ENCODE peak calls at places on chromosomes 5 and 9, in eight cellular contexts. W is left ventricle myocardium inferior; Z is stimulated activated CD4-positive, alpha-beta T cell treated with anti-CD3 and anti-CD28 coated beads, TNF-alpha, amount 100 ng/mL, for 48 hours; O is transverse colon; E is glutamatergic neuron; R is WTC11; V is psoas muscle; F is GM12865. H is an unnamed sample.

GRCh38 chr9:138061631-138062030 is 184.0 kb downstream of the CACNA1B start:
- DNase-seq in Z (no peak), E (no peak), V (no peak), F (no peak), R (no peak), W (no peak), O (no peak), H (no peak)

GRCh38 chr9:37100317-37100716 is 20.1 kb upstream of the ZCCHC7 start:
- DNase-seq in W (no peak), V (no peak), O (no peak), E (no peak), F (no peak), Z (no peak), R (no peak), H (no peak)

GRCh38 chr5:74233571-74233970 is 407.0 kb downstream of the ENC1 start:
- DNase-seq in W (no peak), O (no peak), Z (no peak), F (no peak), E (no peak), R (no peak), V (no peak), H (no peak)

GRCh38 chr5:58477760-58478159 is 13.5 kb upstream of the GAPT start:
- DNase-seq in E (no peak), W (no peak), V (no peak), F (no peak), Z (no peak), O (no peak), R (no peak), H (no peak)

GRCh38 chr5:95857185-95857945 is 34.8 kb upstream of the GLRX start:
- DNase-seq in E (no peak), W (peak), Z (no peak), F (no peak), O (peak), R (no peak), V (peak), H (no peak)

GRCh38 chr9:133059623-133060022 is 2.2 kb upstream of the CEL start:
- DNase-seq in R (no peak), V (no peak), Z (no peak), F (no peak), O (no peak), W (no peak), E (no peak), H (no peak)

GRCh38 chr5:134458234-134458633 is 46.6 kb upstream of the CDKN2AIPNL start:
- DNase-seq in O (no peak), W (peak), Z (no peak), F (no peak), E (no peak), R (no peak), V (peak), H (no peak)

GRCh38 chr9:88355166-88355565 is 33.1 kb upstream of the SPIN1 start:
- DNase-seq in Z (peak), W (no peak), R (no peak), E (no peak), V (no peak), F (no peak), O (no peak), H (no peak)

GRCh38 chr9:30964332-30964731 is 1420.1 kb upstream of the ACO1 start:
- DNase-seq in V (no peak), O (no peak), Z (no peak), F (no peak), R (no peak), E (no peak), W (no peak), H (no peak)

GRCh38 chr9:27371382-27371781 is 74.4 kb upstream of the EQTN start:
- DNase-seq in E (no peak), W (no peak), O (peak), R (no peak), V (no peak), F (no peak), Z (no peak), H (no peak)

GRCh38 chr5:34585601-34586104 is 70.5 kb upstream of the RAI14 start:
- DNase-seq in E (no peak), O (no peak), F (peak), V (no peak), R (no peak), W (no peak), Z (no peak), H (no peak)

GRCh38 chr5:84393969-84394368 is 9.3 kb upstream of the EDIL3 start:
- DNase-seq in O (no peak), F (no peak), R (no peak), V (no peak), Z (no peak), E (no peak), W (no peak), H (no peak)

GRCh38 chr9:35790385-35791291 is 753 bp upstream of the NPR2 start:
- DNase-seq in V (peak), O (peak), W (peak), Z (no peak), F (peak), R (peak), E (peak), H (peak)

GRCh38 chr9:6055213-6055612 is 39.8 kb upstream of the RANBP6 start:
- DNase-seq in V (no peak), O (peak), R (peak), F (peak), E (no peak), Z (no peak), W (no peak), H (peak)

GRCh38 chr5:97839338-97840081 is 656.5 kb upstream of the RIOK2 start:
- DNase-seq in O (no peak), V (no peak), R (no peak), Z (no peak), W (no peak), F (no peak), E (no peak), H (no peak)

GRCh38 chr5:14581333-14581890 is at the start of gene OTULINL:
- DNase-seq in R (peak), W (peak), E (peak), O (peak), F (peak), Z (peak), V (peak), H (peak)

GRCh38 chr5:131541071-131541470 is 94.0 kb downstream of the RAPGEF6 start:
- DNase-seq in E (no peak), W (no peak), Z (no peak), O (no peak), V (no peak), F (no peak), R (no peak), H (no peak)

GRCh38 chr9:123346826-123347225 is 9.2 kb upstream of the CRB2 start:
- DNase-seq in V (no peak), E (no peak), O (no peak), Z (no peak), F (no peak), R (no peak), W (no peak), H (no peak)

GRCh38 chr5:146283344-146283761 is 55.3 kb upstream of the POU4F3 start:
- DNase-seq in E (no peak), W (no peak), O (no peak), F (no peak), V (no peak), Z (no peak), R (no peak), H (no peak)

GRCh38 chr9:129322022-129322621 is 144.1 kb upstream of the IER5L start:
- DNase-seq in R (no peak), O (peak), W (no peak), Z (no peak), V (peak), F (no peak), E (no peak), H (no peak)

GRCh38 chr5:124990723-124991122 is 244.3 kb upstream of the ZNF608 start:
- DNase-seq in V (no peak), E (no peak), F (no peak), W (no peak), Z (no peak), O (peak), R (no peak), H (no peak)

GRCh38 chr9:130295431-130295830 is 29.9 kb downstream of the HMCN2 start:
- DNase-seq in F (no peak), E (no peak), O (no peak), Z (no peak), V (no peak), R (no peak), W (no peak), H (no peak)

GRCh38 chr5:155761502-155761901 is 565.5 kb upstream of the SGCD start:
- DNase-seq in E (no peak), F (no peak), Z (no peak), V (no peak), R (no peak), O (no peak), W (no peak), H (no peak)

GRCh38 chr5:155085282-155085990 is 71.9 kb downstream of the KIF4B start:
- DNase-seq in Z (no peak), V (no peak), O (no peak), W (no peak), F (no peak), R (no peak), E (no peak), H (no peak)

GRCh38 chr5:17326600-17327037 is 109.2 kb downstream of the BASP1 start:
- DNase-seq in Z (no peak), R (no peak), O (peak), E (no peak), V (no peak), W (no peak), F (no peak), H (no peak)

GRCh38 chr5:173884402-173885053 is 3.6 kb upstream of the CPEB4 start:
- DNase-seq in V (no peak), R (no peak), W (no peak), Z (no peak), F (peak), O (peak), E (no peak), H (no peak)

GRCh38 chr5:96146675-96147074 is 185.0 kb upstream of the ELL2 start:
- DNase-seq in Z (no peak), R (no peak), E (no peak), O (no peak), F (peak), W (no peak), V (no peak), H (no peak)

GRCh38 chr5:154440540-154440939 is 5.3 kb upstream of the SAP30L start:
- DNase-seq in Z (no peak), R (no peak), F (no peak), E (no peak), W (no peak), V (no peak), O (no peak), H (no peak)

GRCh38 chr5:144510845-144511580 is 340.3 kb downstream of the KCTD16 start:
- DNase-seq in R (no peak), V (no peak), E (no peak), F (no peak), W (no peak), Z (no peak), O (no peak), H (no peak)

GRCh38 chr9:111566234-111566633 is 33.2 kb downstream of the PTGR1 start:
- DNase-seq in W (no peak), E (no peak), O (no peak), Z (no peak), V (no peak), F (no peak), R (no peak), H (no peak)

GRCh38 chr5:60826653-60827052 is 17.4 kb downstream of the ELOVL7 start:
- DNase-seq in V (no peak), E (no peak), W (no peak), R (no peak), O (no peak), F (peak), Z (no peak), H (no peak)

H was measured in NCI-H446 treated with DMSO at 0.1 percent for 48 hours.